ENCODE peak calls at places on chromosomes 1 and 21, in six cellular contexts. V is IMR-90, C is H9, L is mesendoderm, R is neuronal stem cell, N is H1. D is an unnamed sample.

GRCh38 chr1:24047101-24047459 is 64.9 kb downstream of the MYOM3 start:
- DNase-seq in V (peak), C (no peak), L (peak), R (no peak), N (no peak), D (no peak)

GRCh38 chr1:52629021-52629643 is 3.8 kb upstream of the SHISAL2A start:
- DNase-seq in V (peak), C (peak), L (peak), R (peak), N (peak), D (no peak)

GRCh38 chr1:53057134-53057533 is 4.9 kb upstream of the PODN start:
- DNase-seq in V (no peak), C (no peak), L (no peak), R (no peak), N (no peak), D (peak)

GRCh38 chr1:219443763-219444162 is 169.1 kb downstream of the ZC3H11B start:
- DNase-seq in V (peak), C (no peak), L (no peak), R (no peak), N (no peak), D (no peak)

GRCh38 chr1:220889333-220889732 is 10.1 kb downstream of the HLX start:
- DNase-seq in V (no peak), C (no peak), L (no peak), R (no peak), N (no peak), D (no peak)

GRCh38 chr1:151839457-151840409 is at the start of gene C2CD4D:
- DNase-seq in V (no peak), C (peak), L (peak), R (peak), N (peak), D (peak)

GRCh38 chr1:50981741-50982140 is 11.7 kb downstream of the CDKN2C start:
- DNase-seq in V (no peak), C (no peak), L (no peak), R (no peak), N (no peak), D (no peak)

GRCh38 chr1:247298124-247298481 is 33.6 kb downstream of the ZNF496 start:
- DNase-seq in V (no peak), C (no peak), L (no peak), R (no peak), N (no peak), D (no peak)

GRCh38 chr1:94797286-94797685 is 22.9 kb upstream of the SLC44A3 start:
- DNase-seq in V (no peak), C (no peak), L (no peak), R (no peak), N (no peak), D (no peak)

GRCh38 chr1:86229405-86229804 is 72.8 kb upstream of the COL24A1 start:
- DNase-seq in V (no peak), C (no peak), L (no peak), R (no peak), N (no peak), D (no peak)

GRCh38 chr1:33607444-33608005 is 135.1 kb downstream of the ZSCAN20 start:
- DNase-seq in V (no peak), C (no peak), L (no peak), R (no peak), N (no peak), D (no peak)

GRCh38 chr1:174200746-174201145 is 41.4 kb downstream of the RABGAP1L start:
- DNase-seq in V (no peak), C (no peak), L (no peak), R (no peak), N (no peak), D (no peak)

GRCh38 chr1:227942716-227943261 is 4.9 kb downstream of the WNT9A start:
- DNase-seq in V (no peak), C (no peak), L (no peak), R (no peak), N (no peak), D (no peak)

GRCh38 chr1:242017580-242018233 is 18.8 kb upstream of the MAP1LC3C start:
- DNase-seq in V (peak), C (peak), L (peak), R (no peak), N (peak), D (peak)

DNA sequence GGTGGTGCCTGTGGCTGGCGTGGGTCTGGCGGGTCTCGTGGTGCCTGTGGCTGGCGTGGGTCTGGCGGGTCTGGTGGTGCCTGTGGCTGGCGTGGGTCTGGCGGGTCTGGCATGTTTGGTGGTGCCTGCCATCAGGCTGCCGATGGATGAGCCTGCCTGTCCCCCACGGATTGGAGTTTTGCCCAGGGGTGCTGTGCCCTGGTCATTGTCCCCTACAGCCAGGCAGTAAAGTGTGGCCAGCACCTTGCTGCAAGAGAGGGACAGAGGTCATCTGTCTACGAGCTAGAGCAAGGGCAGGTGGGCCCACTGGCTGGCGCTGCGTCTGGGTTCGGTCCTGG is 41.8 kb downstream of the SKI start:
- DNase-seq in V (no peak), C (no peak), L (no peak), R (no peak), N (no peak), D (no peak)
- H2BK15ac ChIP-seq in V (no peak), C (no peak), L (no peak), R (peak), N (no peak), D (peak)

GRCh38 chr1:160681891-160682140 is 29.8 kb downstream of the CD48 start:
- DNase-seq in V (no peak), C (no peak), L (no peak), R (no peak), N (no peak), D (no peak)

GRCh38 chr1:160676869-160677597 is 30.2 kb upstream of the SLAMF1 start:
- DNase-seq in V (no peak), C (no peak), L (no peak), R (no peak), N (no peak), D (no peak)

GRCh38 chr1:160680399-160680798 is 31.2 kb downstream of the CD48 start:
- DNase-seq in V (no peak), C (no peak), L (no peak), R (no peak), N (no peak), D (no peak)

GRCh38 chr1:160681067-160681890 is 30.3 kb downstream of the CD48 start:
- DNase-seq in V (peak), C (peak), L (peak), R (peak), N (peak), D (peak)

GRCh38 chr1:160679893-160680292 is 31.7 kb downstream of the CD48 start:
- DNase-seq in V (no peak), C (no peak), L (no peak), R (no peak), N (no peak), D (no peak)
- H2BK15ac ChIP-seq in V (no peak), C (no peak), L (no peak), R (no peak), N (no peak), D (no peak)

GRCh38 chr1:116763116-116763786 is 9.0 kb downstream of the CD2 start:
- DNase-seq in V (no peak), C (no peak), L (no peak), R (no peak), N (peak), D (peak)
- H2BK15ac ChIP-seq in V (no peak), C (no peak), L (no peak), R (no peak), N (no peak), D (no peak)

DNA sequence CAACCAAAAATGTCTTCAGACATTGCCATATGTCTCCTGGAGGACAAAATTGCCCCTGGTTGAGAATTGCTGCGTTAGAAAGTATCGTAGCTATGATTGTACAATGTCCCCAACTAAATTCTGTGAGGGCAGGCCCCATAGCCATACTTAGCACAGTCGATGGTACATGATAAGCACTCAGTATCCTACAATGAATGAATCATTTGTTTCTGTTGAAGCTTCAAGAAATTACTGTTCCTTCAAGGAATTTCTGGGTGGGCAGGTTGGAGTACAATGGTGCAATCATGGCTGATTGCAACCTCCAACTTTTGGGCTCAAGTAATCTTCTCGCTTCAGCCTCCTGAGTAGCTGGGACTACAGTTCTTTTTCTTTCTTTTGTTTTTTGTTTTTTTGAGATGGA is 4.7 kb downstream of the CAP1 start:
- DNase-seq in V (peak), C (no peak), L (no peak), R (no peak), N (no peak), D (no peak)
- H2BK15ac ChIP-seq in V (no peak), C (no peak), L (no peak), R (no peak), N (no peak), D (no peak)

GRCh38 chr21:26444646-26445045 is 128.4 kb downstream of the CYYR1 start:
- DNase-seq in V (no peak), C (no peak), L (no peak), R (no peak), N (no peak), D (no peak)
- H2BK15ac ChIP-seq in V (no peak), C (no peak), L (no peak), R (no peak), N (no peak), D (no peak)

DNA sequence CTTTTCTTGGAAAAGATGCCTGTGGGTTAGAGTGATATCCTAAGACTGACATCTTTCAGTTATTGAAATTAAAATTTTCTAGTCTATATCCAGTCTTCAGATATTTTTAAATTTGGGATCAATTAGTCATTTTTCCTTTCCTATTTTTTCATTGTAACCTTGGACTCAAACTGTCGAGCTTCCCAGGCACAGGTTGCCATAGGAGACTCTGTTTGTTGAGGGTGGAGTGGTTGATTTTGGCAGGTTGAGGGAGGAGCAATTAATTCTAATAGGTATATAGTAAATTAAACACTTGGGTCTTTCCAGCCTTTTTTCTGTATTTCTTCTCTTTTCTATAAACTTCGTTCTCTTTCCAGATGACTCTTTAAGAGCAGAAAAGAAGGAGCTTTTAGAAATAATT is 326.8 kb downstream of the ASTN1 start:
- DNase-seq in V (no peak), C (no peak), L (no peak), R (no peak), N (no peak), D (no peak)
- H2BK15ac ChIP-seq in V (no peak), C (no peak), L (no peak), R (no peak), N (no peak), D (no peak)

GRCh38 chr1:55249646-55250398 is 34.7 kb upstream of the USP24 start:
- DNase-seq in V (no peak), C (no peak), L (no peak), R (no peak), N (no peak), D (no peak)
- H2BK15ac ChIP-seq in V (no peak), C (no peak), L (no peak), R (no peak), N (no peak), D (no peak)

D was measured in mesenchymal stem cell.